ENCODE peak calls at places on chromosome 12, in eight cellular contexts. H is activated CD4-positive, CD25-positive, alpha-beta regulatory T cell; F is effector memory CD4-positive, alpha-beta T cell; A is activated CD8-positive, alpha-beta T cell treated with anti-CD3 and anti-CD28 coated beads, Interleukin-2, amount 10 ng/mL, durations not matched to agents 7 days and 5 days; M is tibial artery; C is stimulated activated CD4-positive, alpha-beta T cell treated with anti-CD3 and anti-CD28 coated beads, Interleukin-1b, Interleukin-23, amount 100 ng/mL, for 1 hour; D is ecto neural progenitor cell; U is iris pigment epithelial cell. P is an unnamed sample.

GRCh38 chr12:13387074-13387473 is 190.5 kb downstream of the EMP1 start:
- DNase-seq in H (no peak), F (no peak), A (no peak), M (no peak), C (no peak), D (no peak), U (no peak), P (no peak)

GRCh38 chr12:57614178-57614947 is 3.1 kb downstream of the ARHGEF25 start:
- DNase-seq in H (no peak), F (no peak), A (no peak), M (peak), C (no peak), D (no peak), U (peak), P (no peak)

GRCh38 chr12:118685983-118686607 is 295.2 kb upstream of the SRRM4 start:
- DNase-seq in H (no peak), F (no peak), A (no peak), M (no peak), C (no peak), D (no peak), U (no peak), P (no peak)

GRCh38 chr12:57604454-57605307 is at the start of gene DTX3:
- DNase-seq in H (no peak), F (no peak), A (peak), M (peak), C (no peak), D (peak), U (no peak), P (no peak)

GRCh38 chr12:112380663-112381420 is 1.4 kb downstream of the HECTD4 start:
- DNase-seq in H (no peak), F (no peak), A (no peak), M (no peak), C (no peak), D (peak), U (no peak), P (no peak)

GRCh38 chr12:104049278-104050257 is at the start of gene GLT8D2:
- DNase-seq in H (no peak), F (no peak), A (no peak), M (peak), C (no peak), D (peak), U (peak), P (no peak)

GRCh38 chr12:45973526-45973925 is 16.8 kb downstream of the SCAF11 start:
- DNase-seq in H (no peak), F (no peak), A (no peak), M (no peak), C (no peak), D (no peak), U (peak), P (no peak)

GRCh38 chr12:122852336-122853275 is 17.3 kb downstream of the HIP1R start:
- DNase-seq in H (no peak), F (no peak), A (no peak), M (no peak), C (no peak), D (no peak), U (no peak), P (no peak)

GRCh38 chr12:57519758-57520007 is 631 bp downstream of the DDIT3 start:
- DNase-seq in H (no peak), F (no peak), A (no peak), M (no peak), C (no peak), D (peak), U (no peak), P (no peak)

GRCh38 chr12:109154485-109155438 is 38.4 kb downstream of the ACACB start:
- DNase-seq in H (peak), F (peak), A (peak), M (peak), C (peak), D (peak), U (peak), P (peak)

GRCh38 chr12:106903241-106903950 is 52.3 kb upstream of the TMEM263 start:
- DNase-seq in H (peak), F (peak), A (peak), M (peak), C (peak), D (peak), U (peak), P (peak)

GRCh38 chr12:15931590-15932053 is 20.5 kb downstream of the DERA start:
- DNase-seq in H (no peak), F (no peak), A (no peak), M (no peak), C (no peak), D (no peak), U (peak), P (no peak)

GRCh38 chr12:14554281-14555008 is 13.2 kb downstream of the PLBD1 start:
- DNase-seq in H (no peak), F (no peak), A (no peak), M (peak), C (no peak), D (no peak), U (peak), P (no peak)

GRCh38 chr12:96237465-96238077 is 43.4 kb downstream of the ELK3 start:
- DNase-seq in H (no peak), F (peak), A (peak), M (peak), C (peak), D (no peak), U (peak), P (peak)

GRCh38 chr12:109706747-109707469 is 6.7 kb upstream of the FAM222A start:
- DNase-seq in H (no peak), F (no peak), A (no peak), M (no peak), C (no peak), D (peak), U (no peak), P (no peak)

GRCh38 chr12:13870255-13870654 is 111.1 kb downstream of the GRIN2B start:
- DNase-seq in H (no peak), F (no peak), A (no peak), M (no peak), C (no peak), D (no peak), U (no peak), P (no peak)

GRCh38 chr12:100427078-100427477 is 46.6 kb upstream of the NR1H4 start:
- DNase-seq in H (no peak), F (no peak), A (no peak), M (no peak), C (no peak), D (no peak), U (peak), P (no peak)

GRCh38 chr12:108305520-108305919 is 33.6 kb downstream of the CMKLR1 start:
- DNase-seq in H (no peak), F (no peak), A (no peak), M (peak), C (no peak), D (no peak), U (peak), P (no peak)

GRCh38 chr12:1047898-1048660 is 57.1 kb downstream of the ERC1 start:
- DNase-seq in H (no peak), F (no peak), A (no peak), M (no peak), C (no peak), D (no peak), U (no peak), P (no peak)

GRCh38 chr12:132779781-132780353 is 18.2 kb upstream of the ANKLE2 start:
- DNase-seq in H (no peak), F (no peak), A (no peak), M (no peak), C (no peak), D (no peak), U (no peak), P (no peak)

GRCh38 chr12:17954788-17955187 is 135.2 kb downstream of the RERGL start:
- DNase-seq in H (no peak), F (no peak), A (no peak), M (no peak), C (no peak), D (no peak), U (no peak), P (no peak)

GRCh38 chr12:56129210-56129691 is 1.2 kb downstream of the ESYT1 start:
- DNase-seq in H (peak), F (peak), A (peak), M (peak), C (peak), D (peak), U (peak), P (peak)

GRCh38 chr12:110108309-110109036 is 15.7 kb upstream of the IFT81 start:
- DNase-seq in H (no peak), F (no peak), A (no peak), M (peak), C (no peak), D (no peak), U (no peak), P (no peak)

GRCh38 chr12:53575502-53576264 is 50.5 kb downstream of the ATF7 start:
- DNase-seq in H (no peak), F (no peak), A (no peak), M (no peak), C (no peak), D (no peak), U (peak), P (no peak)

GRCh38 chr12:41189395-41190251 is 1.5 kb downstream of the PDZRN4 start:
- DNase-seq in H (no peak), F (no peak), A (no peak), M (peak), C (no peak), D (peak), U (peak), P (no peak)